ENCODE peak calls at places on chromosomes 1 and 21, in four cellular contexts. K is H9, C is neuronal stem cell, W is IMR-90. I is an unnamed sample.

GRCh38 chr1:28606771-28607170 is 14.7 kb downstream of the RAB42 start:
- DNase-seq in K (no peak), W (no peak), C (no peak), I (no peak)

GRCh38 chr1:29629401-29629800 is 393.1 kb downstream of the PTPRU start:
- DNase-seq in C (no peak), K (peak), W (no peak), I (no peak)

GRCh38 chr1:211517006-211517405 is 25.0 kb upstream of the RD3 start:
- DNase-seq in K (peak), W (no peak), C (no peak), I (no peak)

GRCh38 chr1:211756471-211757020 is 74.0 kb downstream of the LPGAT1 start:
- DNase-seq in K (no peak), C (no peak), W (no peak), I (no peak)

GRCh38 chr1:63913533-63913932 is 139.7 kb downstream of the ROR1 start:
- DNase-seq in W (peak), K (no peak), C (no peak), I (no peak)

GRCh38 chr1:43952731-43953350 is 6.1 kb downstream of the IPO13 start:
- DNase-seq in W (no peak), C (peak), K (peak), I (no peak)

GRCh38 chr1:234666761-234667160 is 56.8 kb upstream of the IRF2BP2 start:
- DNase-seq in C (no peak), K (no peak), W (no peak), I (no peak)

GRCh38 chr21:45920824-45921600 is 60.6 kb upstream of the COL6A1 start:
- DNase-seq in C (no peak), K (no peak), W (peak), I (no peak)

GRCh38 chr1:115530407-115530806 is 111.4 kb upstream of the VANGL1 start:
- DNase-seq in K (no peak), C (no peak), W (peak), I (no peak)

GRCh38 chr1:102431253-102431652 is 434.5 kb upstream of the OLFM3 start:
- DNase-seq in W (no peak), K (no peak), C (no peak), I (no peak)

GRCh38 chr1:170619167-170620030 is 44.5 kb upstream of the PRRX1 start:
- DNase-seq in C (no peak), K (no peak), W (peak), I (no peak)

GRCh38 chr1:6523566-6523965 is 30.7 kb downstream of the NOL9 start:
- DNase-seq in W (peak), K (peak), C (no peak), I (peak)

GRCh38 chr1:109115685-109116084 is 1.8 kb downstream of the ELAPOR1 start:
- DNase-seq in K (no peak), C (no peak), W (no peak), I (no peak)

GRCh38 chr1:36583980-36584805 is 101.5 kb upstream of the CSF3R start:
- DNase-seq in W (no peak), K (no peak), C (no peak), I (no peak)

GRCh38 chr21:14215971-14216621 is at the start of gene RBM11:
- DNase-seq in K (peak), W (peak), C (peak), I (peak)

GRCh38 chr1:172399369-172400072 is 21.0 kb upstream of the C1orf105 start:
- DNase-seq in C (no peak), W (peak), K (no peak), I (peak)

GRCh38 chr1:165900576-165901380 is 73.4 kb downstream of the UCK2 start:
- DNase-seq in K (peak), W (no peak), C (no peak), I (no peak)

GRCh38 chr1:170494369-170494768 is 37.6 kb upstream of the GORAB start:
- DNase-seq in W (peak), K (no peak), C (no peak), I (no peak)

GRCh38 chr21:34550400-34550799 is 38.4 kb upstream of the KCNE1 start:
- DNase-seq in W (no peak), C (no peak), K (no peak), I (no peak)

GRCh38 chr1:1980467-1981141 is 23.0 kb downstream of the CFAP74 start:
- DNase-seq in C (no peak), W (no peak), K (peak), I (no peak)

GRCh38 chr1:247358920-247359319 is 27.3 kb upstream of the ZNF496 start:
- DNase-seq in C (no peak), W (peak), K (no peak), I (peak)

GRCh38 chr1:115013792-115014191 is 15.8 kb upstream of the TSHB start:
- DNase-seq in K (no peak), C (no peak), W (no peak), I (no peak)

GRCh38 chr1:53085405-53085804 is 23.4 kb downstream of the PODN start:
- DNase-seq in W (no peak), C (no peak), K (no peak), I (no peak)

GRCh38 chr1:37036667-37037053 is 2.3 kb upstream of the GRIK3 start:
- DNase-seq in W (no peak), C (no peak), K (no peak), I (no peak)

GRCh38 chr1:67738401-67738800 is 53.4 kb downstream of the GADD45A start:
- DNase-seq in K (no peak), C (no peak), W (no peak), I (peak)

GRCh38 chr1:55007626-55008025 is 8.9 kb downstream of the BSND start:
- DNase-seq in W (peak), C (no peak), K (no peak), I (no peak)

DNA sequence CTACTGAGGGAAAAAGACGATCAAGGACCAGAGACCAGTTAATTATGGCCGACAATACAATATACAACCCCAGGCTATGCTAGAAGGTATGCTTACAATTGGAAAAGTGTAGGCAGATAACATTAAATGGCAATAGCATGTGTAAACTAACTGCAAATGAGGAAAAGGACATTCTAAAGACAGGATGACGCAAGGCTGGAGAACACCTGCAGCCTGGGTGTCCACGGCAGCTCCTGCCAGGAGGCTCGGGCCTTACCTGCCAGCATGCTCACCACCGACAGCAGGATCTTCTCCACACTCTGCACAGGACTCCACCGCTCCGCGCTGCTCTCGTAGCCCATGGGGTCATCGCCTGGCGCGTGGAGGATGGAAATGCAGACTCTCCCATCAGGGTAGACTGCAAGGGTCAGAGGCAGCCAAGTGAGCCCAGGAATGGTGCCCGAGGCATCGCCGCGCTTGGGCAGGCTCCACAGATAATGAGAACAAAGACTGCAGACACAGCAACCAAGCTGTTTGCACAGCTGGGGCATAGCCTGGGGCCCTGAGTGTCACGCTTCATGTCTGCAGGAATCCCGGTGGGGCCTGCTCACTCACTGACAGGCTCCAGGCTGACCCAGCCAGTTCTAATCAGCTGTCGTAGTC is 28.2 kb downstream of the UBE2G2 start:
- DNase-seq in C (no peak), K (no peak), W (no peak), I (peak)
- H2AK5ac ChIP-seq in C (no peak), K (no peak), W (no peak), I (no peak)

DNA sequence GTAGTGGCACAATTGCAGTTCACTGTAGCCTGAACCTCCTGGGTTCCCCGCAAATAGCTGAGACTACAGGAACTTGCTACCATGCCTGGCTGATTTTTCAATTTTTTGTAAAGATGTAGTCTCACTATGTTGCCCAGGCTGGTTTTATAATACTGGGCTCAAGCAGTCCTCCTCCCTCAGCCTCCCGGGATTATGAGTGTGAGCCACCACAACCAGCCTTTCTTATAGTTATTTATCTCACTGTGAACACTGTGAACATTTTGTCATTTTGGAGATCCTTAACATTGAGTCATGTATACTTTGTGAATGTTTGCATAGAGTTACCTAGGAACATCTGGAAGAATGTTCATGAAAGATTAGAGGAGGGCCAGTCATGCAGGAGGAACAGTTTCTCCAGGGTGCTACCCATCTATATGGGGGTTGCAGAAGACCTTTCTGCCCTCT is 127.1 kb upstream of the CACYBP start:
- DNase-seq in C (no peak), K (no peak), W (peak), I (peak)
- H2AK5ac ChIP-seq in C (no peak), K (no peak), W (no peak), I (no peak)

GRCh38 chr1:34681481-34682451 is 73.1 kb upstream of the GJB5 start:
- DNase-seq in W (peak), C (peak), K (peak), I (peak)
- H2AK5ac ChIP-seq in W (no peak), C (no peak), K (no peak), I (no peak)

GRCh38 chr1:10727703-10728348 is 68.6 kb downstream of the CASZ1 start:
- DNase-seq in K (no peak), W (no peak), C (no peak), I (no peak)
- H2AK5ac ChIP-seq in K (no peak), W (no peak), C (peak), I (no peak)

GRCh38 chr1:38242506-38242905 is 195.9 kb upstream of the POU3F1 start:
- DNase-seq in K (no peak), C (no peak), W (no peak), I (no peak)
- H2AK5ac ChIP-seq in K (no peak), C (no peak), W (no peak), I (no peak)

DNA sequence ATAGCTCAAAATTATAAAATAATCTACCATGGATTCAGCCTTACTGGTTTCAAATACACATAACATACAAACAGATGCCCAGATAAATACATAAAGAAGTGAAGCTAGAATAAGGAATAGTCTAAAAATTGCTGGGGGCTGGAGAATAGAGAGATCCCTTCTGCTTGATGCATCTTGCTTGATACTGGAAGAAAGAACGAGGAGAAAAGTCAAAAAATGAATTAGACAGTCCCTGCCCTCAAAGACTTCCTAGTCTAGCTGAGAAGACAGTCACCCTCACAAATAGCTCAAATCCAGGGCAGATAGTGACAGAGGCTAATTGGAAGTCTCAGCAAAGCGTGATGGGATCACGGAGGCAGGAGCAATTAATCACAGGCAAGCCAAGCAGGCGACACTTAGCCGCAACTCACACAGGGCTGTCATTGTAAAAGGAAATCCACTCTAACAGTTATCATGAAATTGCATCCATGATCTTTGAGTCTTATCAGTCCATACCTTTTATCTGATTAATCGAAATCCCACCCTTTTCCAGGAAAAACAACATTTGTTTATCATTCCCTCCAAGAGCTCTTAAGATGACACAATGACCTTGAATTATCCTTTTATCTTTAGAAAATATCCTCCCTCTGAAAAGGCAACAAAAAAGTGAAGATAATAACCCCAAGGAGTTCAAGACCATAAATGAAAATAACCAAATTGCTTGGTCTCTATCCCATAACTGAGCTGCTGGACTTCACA is 59.7 kb upstream of the TIAM1 start:
- DNase-seq in C (no peak), K (no peak), W (no peak), I (no peak)
- H2AK5ac ChIP-seq in C (no peak), K (no peak), W (no peak), I (no peak)

GRCh38 chr1:201063190-201063544 is 39.7 kb upstream of the KIF21B start:
- DNase-seq in W (no peak), K (no peak), C (no peak), I (no peak)

GRCh38 chr1:201060586-201060985 is 37.1 kb upstream of the KIF21B start:
- DNase-seq in C (no peak), K (no peak), W (no peak), I (peak)

GRCh38 chr1:201061049-201061448 is 37.5 kb upstream of the KIF21B start:
- DNase-seq in K (no peak), W (no peak), C (no peak), I (no peak)

GRCh38 chr1:201062511-201063189 is 39.1 kb upstream of the KIF21B start:
- DNase-seq in K (peak), C (peak), W (no peak), I (no peak)

DNA sequence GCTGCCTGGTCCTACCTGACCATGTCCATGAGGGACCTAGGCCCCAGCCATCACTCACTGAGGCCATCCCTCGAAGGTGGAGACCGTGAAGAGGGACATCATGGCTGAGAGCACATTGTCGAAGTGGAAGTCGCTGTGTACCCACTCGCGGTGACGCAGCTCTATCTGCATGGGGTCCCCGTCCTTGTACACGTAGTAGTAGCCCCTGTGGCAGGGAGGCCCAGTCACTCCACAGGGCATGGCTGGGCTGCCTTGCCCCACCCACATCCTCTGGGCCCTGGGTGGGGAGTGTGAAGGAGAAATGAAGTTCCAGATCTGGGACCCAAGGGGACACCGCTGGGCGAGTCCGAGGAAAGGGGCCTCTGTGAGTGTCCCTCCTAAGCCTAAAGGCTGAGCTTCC is 38.4 kb upstream of the KIF21B start:
- DNase-seq in K (no peak), W (no peak), C (no peak), I (no peak)
- H2AK5ac ChIP-seq in K (no peak), W (no peak), C (peak), I (no peak)

GRCh38 chr1:201749059-201749458 is 79.9 kb upstream of the IPO9 start:
- DNase-seq in K (no peak), W (no peak), C (no peak), I (no peak)
- H2AK5ac ChIP-seq in K (no peak), W (peak), C (no peak), I (no peak)

I was measured in trophoblast cell.